ENCODE peak calls at places on chromosome X, in nine cellular contexts. Y is Peyer's patch, W is neural progenitor cell, J is substantia nigra, U is HL-60, H is ascending aorta, Z is lung, M is thyroid gland, D is A549. R is an unnamed sample.

GRCh38 chrX:31213941-31214340 is 142.1 kb upstream of the FTHL17 start:
- DNase-seq in Y (no peak), W (no peak), J (no peak), U (no peak), H (no peak), Z (no peak), M (peak; percentile 39), D (no peak), R (no peak)

GRCh38 chrX:14913241-14913640 is 40.0 kb downstream of the MOSPD2 start:
- DNase-seq in Y (no peak), W (no peak), J (no peak), U (no peak), H (no peak), Z (no peak), M (no peak), D (no peak), R (no peak)

GRCh38 chrX:48958635-48959094 is 1.3 kb upstream of the OTUD5 start:
- DNase-seq in Y (no peak), W (peak; percentile 52), J (no peak), U (peak; percentile 5), H (peak; percentile 82), Z (no peak), M (peak; percentile 24), D (peak; percentile 35), R (no peak)

GRCh38 chrX:75986980-75987379 is 185.9 kb upstream of the PBDC1 start:
- DNase-seq in Y (no peak), W (no peak), J (no peak), U (no peak), H (no peak), Z (no peak), M (no peak), D (no peak), R (no peak)

GRCh38 chrX:153469811-153470410 is 465 bp downstream of the HAUS7 start:
- DNase-seq in Y (peak; percentile 22), W (peak; percentile 66), J (no peak), U (peak; percentile 35), H (no peak), Z (no peak), M (peak; percentile 40), D (no peak), R (no peak)

GRCh38 chrX:20252392-20253231 is 14.1 kb downstream of the RPS6KA3 start:
- DNase-seq in Y (peak; percentile 49), W (peak; percentile 33), J (no peak), U (peak; percentile 63), H (peak; percentile 65), Z (peak; percentile 70), M (peak; percentile 40), D (peak; percentile 65), R (peak; percentile 45)

GRCh38 chrX:153970398-153971123 is 1.1 kb downstream of the HCFC1 start:
- DNase-seq in Y (no peak), W (peak; percentile 73), J (peak; percentile 13), U (peak; percentile 80), H (no peak), Z (no peak), M (peak; percentile 27), D (peak; percentile 76), R (no peak)

GRCh38 chrX:46306103-46306502 is 239.1 kb downstream of the ZNF674 start:
- DNase-seq in Y (no peak), W (no peak), J (no peak), U (no peak), H (no peak), Z (no peak), M (no peak), D (no peak), R (no peak)

GRCh38 chrX:135520022-135520552 is 373 bp upstream of the INTS6L start:
- DNase-seq in Y (no peak), W (peak; percentile 16), J (no peak), U (no peak), H (no peak), Z (no peak), M (no peak), D (no peak), R (no peak)

GRCh38 chrX:135520553-135521404 is at the start of gene INTS6L:
- DNase-seq in Y (peak; percentile 94), W (peak; percentile 91), J (peak; percentile 69), U (peak; percentile 93), H (peak; percentile 92), Z (peak; percentile 85), M (peak; percentile 85), D (peak; percentile 23), R (peak; percentile 92)

GRCh38 chrX:135522132-135522530 is 1.7 kb downstream of the INTS6L start:
- DNase-seq in Y (no peak), W (no peak), J (no peak), U (no peak), H (no peak), Z (no peak), M (no peak), D (no peak), R (no peak)

GRCh38 chrX:135521405-135522131 is 1.1 kb downstream of the INTS6L start:
- DNase-seq in Y (peak; percentile 77), W (peak; percentile 90), J (peak; percentile 52), U (peak; percentile 92), H (peak; percentile 88), Z (peak; percentile 86), M (peak; percentile 78), D (peak; percentile 75), R (peak; percentile 83)

GRCh38 chrX:135522878-135523693 is 2.6 kb downstream of the INTS6L start:
- DNase-seq in Y (no peak), W (no peak), J (no peak), U (no peak), H (no peak), Z (no peak), M (no peak), D (no peak), R (no peak)
- H3K27ac ChIP-seq in Y (no peak overlapping the region), W (no peak overlapping the region), J (no peak overlapping the region), U (peak overlapping the region; percentile 89), H (peak overlapping the region; percentile 81), Z (no peak overlapping the region), M (no peak overlapping the region), D (no peak overlapping the region), R (peak overlapping the region; percentile 90)

GRCh38 chrX:68204639-68205038 is 228.7 kb downstream of the OPHN1 start:
- DNase-seq in Y (no peak), W (no peak), J (no peak), U (no peak), H (no peak), Z (no peak), M (no peak), D (no peak), R (no peak)

GRCh38 chrX:68203656-68204055 is 229.6 kb downstream of the OPHN1 start:
- DNase-seq in Y (no peak), W (no peak), J (no peak), U (no peak), H (no peak), Z (no peak), M (no peak), D (no peak), R (no peak)

GRCh38 chrX:68193786-68194185 is 239.5 kb downstream of the OPHN1 start:
- DNase-seq in Y (no peak), W (no peak), J (no peak), U (no peak), H (no peak), Z (no peak), M (no peak), D (no peak), R (no peak)

GRCh38 chrX:68196939-68197791 is 236.1 kb downstream of the OPHN1 start:
- DNase-seq in Y (no peak), W (peak; percentile 72), J (peak; percentile 0), U (peak; percentile 39), H (no peak), Z (no peak), M (peak; percentile 28), D (peak; percentile 71), R (peak; percentile 19)

DNA sequence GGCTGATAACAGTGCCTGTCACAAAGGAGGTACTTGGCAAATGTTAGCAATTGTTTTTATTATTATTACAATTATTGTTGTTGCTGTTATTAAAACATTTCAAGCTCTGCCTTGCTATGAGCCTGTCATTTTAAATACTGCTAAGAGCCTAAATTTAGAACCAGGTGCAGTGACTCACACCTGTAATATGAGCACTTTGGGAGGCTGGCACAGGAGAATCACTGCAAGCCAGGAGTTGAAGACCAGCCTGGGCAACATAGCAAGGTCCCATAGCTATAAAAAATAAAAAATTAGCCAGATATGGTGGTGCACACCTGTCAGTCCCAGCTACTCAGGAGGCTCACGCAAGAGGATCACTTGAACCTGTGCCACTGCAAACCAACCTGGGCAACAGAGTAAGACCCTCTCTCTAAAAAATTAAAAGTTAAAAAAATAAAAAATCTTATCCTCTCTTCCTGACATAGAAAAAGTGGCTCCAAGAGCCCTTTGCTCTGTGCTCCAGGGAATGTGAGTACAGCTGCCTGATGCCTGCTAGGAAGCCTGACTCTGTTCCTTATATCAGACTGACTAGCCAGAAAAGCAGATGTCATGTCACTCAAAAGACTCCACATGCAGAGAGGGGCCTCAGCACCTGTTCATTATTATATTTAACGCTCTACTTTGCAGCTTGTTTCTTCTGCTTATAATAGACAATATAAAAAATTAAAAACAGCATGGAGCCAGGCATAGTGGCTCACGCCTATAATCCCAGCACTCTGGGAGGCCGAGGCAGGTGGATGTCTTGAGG is 234.0 kb downstream of the OPHN1 start:
- DNase-seq in Y (no peak), W (no peak), J (no peak), U (no peak), H (no peak), Z (no peak), M (no peak), D (no peak), R (no peak)
- H3K27ac ChIP-seq in Y (no peak overlapping the region), W (no peak overlapping the region), J (no peak overlapping the region), U (no peak overlapping the region), H (no peak overlapping the region), Z (no peak overlapping the region), M (no peak overlapping the region), D (no peak overlapping the region), R (no peak overlapping the region)

GRCh38 chrX:23373129-23373804 is 38.6 kb downstream of the PTCHD1 start:
- DNase-seq in Y (no peak), W (no peak), J (no peak), U (no peak), H (no peak), Z (no peak), M (peak; percentile 5), D (peak; percentile 3), R (no peak)
- H3K27ac ChIP-seq in Y (no peak overlapping the region), W (no peak overlapping the region), J (no peak overlapping the region), U (no peak overlapping the region), H (peak overlapping the region; percentile 9), Z (no peak overlapping the region), M (no peak overlapping the region), D (no peak overlapping the region), R (no peak overlapping the region)

GRCh38 chrX:2698604-2699003 is 7.5 kb downstream of the CD99 start:
- DNase-seq in Y (no peak), W (no peak), J (no peak), U (no peak), H (no peak), Z (no peak), M (no peak), D (no peak), R (no peak)

GRCh38 chrX:2697306-2697705 is 6.2 kb downstream of the CD99 start:
- DNase-seq in Y (no peak), W (no peak), J (no peak), U (no peak), H (no peak), Z (no peak), M (no peak), D (no peak), R (no peak)

GRCh38 chrX:2694868-2695267 is 3.8 kb downstream of the CD99 start:
- DNase-seq in Y (no peak), W (no peak), J (no peak), U (no peak), H (no peak), Z (no peak), M (no peak), D (no peak), R (no peak)

GRCh38 chrX:2697741-2698294 is 6.7 kb downstream of the CD99 start:
- DNase-seq in Y (peak; percentile 43), W (no peak), J (no peak), U (no peak), H (no peak), Z (no peak), M (no peak), D (no peak), R (no peak)

GRCh38 chrX:2696698-2697215 is 5.7 kb downstream of the CD99 start:
- DNase-seq in Y (peak; percentile 56), W (no peak), J (no peak), U (peak; percentile 78), H (no peak), Z (no peak), M (no peak), D (peak; percentile 35), R (peak; percentile 58)
- H3K27ac ChIP-seq in Y (peak overlapping the region; percentile 46), W (no peak overlapping the region), J (no peak overlapping the region), U (peak overlapping the region; percentile 64), H (no peak overlapping the region), Z (peak overlapping the region; percentile 74), M (no peak overlapping the region), D (peak overlapping the region; percentile 18), R (peak overlapping the region; percentile 18)